ENCODE peak calls at places on chromosomes 7 and 10, in seven cellular contexts. One of them, this sample, is unnamed.

GRCh38 chr7:45184326-45185027 is 26.9 kb downstream of the RAMP3 start:
- DNase-seq in stimulated activated CD4-positive, alpha-beta T cell treated with anti-CD3 and anti-CD28 coated beads, Interleukin-2, amount 100 ng/mL, for 24 hours: no peak
- DNase-seq in heart left ventricle: peak
- DNase-seq in PC-9: no peak
- DNase-seq in AG10803: no peak
- DNase-seq in caudate nucleus: no peak
- DNase-seq in GM06990: no peak
- DNase-seq in this sample: no peak

GRCh38 chr7:7761340-7761973 is 43.0 kb upstream of the RPA3 start:
- DNase-seq in stimulated activated CD4-positive, alpha-beta T cell treated with anti-CD3 and anti-CD28 coated beads, Interleukin-2, amount 100 ng/mL, for 24 hours: no peak
- DNase-seq in heart left ventricle: no peak
- DNase-seq in PC-9: no peak
- DNase-seq in AG10803: peak
- DNase-seq in caudate nucleus: no peak
- DNase-seq in GM06990: no peak
- DNase-seq in this sample: no peak

GRCh38 chr7:86932038-86932512 is 127.4 kb downstream of the ELAPOR2 start:
- DNase-seq in stimulated activated CD4-positive, alpha-beta T cell treated with anti-CD3 and anti-CD28 coated beads, Interleukin-2, amount 100 ng/mL, for 24 hours: peak
- DNase-seq in heart left ventricle: peak
- DNase-seq in PC-9: no peak
- DNase-seq in AG10803: peak
- DNase-seq in caudate nucleus: no peak
- DNase-seq in GM06990: no peak
- DNase-seq in this sample: peak

GRCh38 chr7:135690566-135690965 is 28.3 kb downstream of the STMP1 start:
- DNase-seq in stimulated activated CD4-positive, alpha-beta T cell treated with anti-CD3 and anti-CD28 coated beads, Interleukin-2, amount 100 ng/mL, for 24 hours: no peak
- DNase-seq in heart left ventricle: no peak
- DNase-seq in PC-9: no peak
- DNase-seq in AG10803: peak
- DNase-seq in caudate nucleus: no peak
- DNase-seq in GM06990: no peak
- DNase-seq in this sample: no peak

GRCh38 chr7:140390466-140391190 is 7.7 kb downstream of the SLC37A3 start:
- DNase-seq in stimulated activated CD4-positive, alpha-beta T cell treated with anti-CD3 and anti-CD28 coated beads, Interleukin-2, amount 100 ng/mL, for 24 hours: no peak
- DNase-seq in heart left ventricle: no peak
- DNase-seq in PC-9: no peak
- DNase-seq in AG10803: peak
- DNase-seq in caudate nucleus: no peak
- DNase-seq in GM06990: peak
- DNase-seq in this sample: no peak

GRCh38 chr7:5198741-5199140 is 8.7 kb downstream of the WIPI2 start:
- DNase-seq in stimulated activated CD4-positive, alpha-beta T cell treated with anti-CD3 and anti-CD28 coated beads, Interleukin-2, amount 100 ng/mL, for 24 hours: no peak
- DNase-seq in heart left ventricle: no peak
- DNase-seq in PC-9: no peak
- DNase-seq in AG10803: no peak
- DNase-seq in caudate nucleus: no peak
- DNase-seq in GM06990: no peak
- DNase-seq in this sample: no peak

GRCh38 chr10:132974249-132974796 is 32.0 kb upstream of the CFAP46 start:
- DNase-seq in stimulated activated CD4-positive, alpha-beta T cell treated with anti-CD3 and anti-CD28 coated beads, Interleukin-2, amount 100 ng/mL, for 24 hours: no peak
- DNase-seq in heart left ventricle: no peak
- DNase-seq in PC-9: no peak
- DNase-seq in AG10803: no peak
- DNase-seq in caudate nucleus: no peak
- DNase-seq in GM06990: no peak
- DNase-seq in this sample: no peak

GRCh38 chr7:111919690-111920179 is 286.5 kb downstream of the DOCK4 start:
- DNase-seq in stimulated activated CD4-positive, alpha-beta T cell treated with anti-CD3 and anti-CD28 coated beads, Interleukin-2, amount 100 ng/mL, for 24 hours: no peak
- DNase-seq in heart left ventricle: no peak
- DNase-seq in PC-9: no peak
- DNase-seq in AG10803: no peak
- DNase-seq in caudate nucleus: no peak
- DNase-seq in GM06990: no peak
- DNase-seq in this sample: no peak

GRCh38 chr10:46520381-46520780 is 36.1 kb downstream of the GPRIN2 start:
- DNase-seq in stimulated activated CD4-positive, alpha-beta T cell treated with anti-CD3 and anti-CD28 coated beads, Interleukin-2, amount 100 ng/mL, for 24 hours: no peak
- DNase-seq in heart left ventricle: no peak
- DNase-seq in PC-9: no peak
- DNase-seq in AG10803: no peak
- DNase-seq in caudate nucleus: no peak
- DNase-seq in GM06990: no peak
- DNase-seq in this sample: no peak

GRCh38 chr10:34637419-34637911 is 177.6 kb downstream of the PARD3 start:
- DNase-seq in stimulated activated CD4-positive, alpha-beta T cell treated with anti-CD3 and anti-CD28 coated beads, Interleukin-2, amount 100 ng/mL, for 24 hours: peak
- DNase-seq in heart left ventricle: peak
- DNase-seq in PC-9: peak
- DNase-seq in AG10803: no peak
- DNase-seq in caudate nucleus: peak
- DNase-seq in GM06990: peak
- DNase-seq in this sample: no peak

GRCh38 chr7:142703655-142704310 is 45.5 kb upstream of the PRSS1 start:
- DNase-seq in stimulated activated CD4-positive, alpha-beta T cell treated with anti-CD3 and anti-CD28 coated beads, Interleukin-2, amount 100 ng/mL, for 24 hours: no peak
- DNase-seq in heart left ventricle: no peak
- DNase-seq in PC-9: no peak
- DNase-seq in AG10803: no peak
- DNase-seq in caudate nucleus: no peak
- DNase-seq in GM06990: no peak
- DNase-seq in this sample: no peak

GRCh38 chr10:75606203-75606779 is 174.9 kb downstream of the LRMDA start:
- DNase-seq in stimulated activated CD4-positive, alpha-beta T cell treated with anti-CD3 and anti-CD28 coated beads, Interleukin-2, amount 100 ng/mL, for 24 hours: no peak
- DNase-seq in heart left ventricle: no peak
- DNase-seq in PC-9: no peak
- DNase-seq in AG10803: no peak
- DNase-seq in caudate nucleus: no peak
- DNase-seq in GM06990: peak
- DNase-seq in this sample: no peak

GRCh38 chr10:77809336-77809735 is 117.2 kb downstream of the DLG5 start:
- DNase-seq in stimulated activated CD4-positive, alpha-beta T cell treated with anti-CD3 and anti-CD28 coated beads, Interleukin-2, amount 100 ng/mL, for 24 hours: no peak
- DNase-seq in heart left ventricle: no peak
- DNase-seq in PC-9: no peak
- DNase-seq in AG10803: no peak
- DNase-seq in caudate nucleus: no peak
- DNase-seq in GM06990: no peak
- DNase-seq in this sample: no peak

GRCh38 chr7:127954371-127954770 is 76.9 kb downstream of the LRRC4 start:
- DNase-seq in stimulated activated CD4-positive, alpha-beta T cell treated with anti-CD3 and anti-CD28 coated beads, Interleukin-2, amount 100 ng/mL, for 24 hours: no peak
- DNase-seq in heart left ventricle: no peak
- DNase-seq in PC-9: no peak
- DNase-seq in AG10803: no peak
- DNase-seq in caudate nucleus: no peak
- DNase-seq in GM06990: no peak
- DNase-seq in this sample: no peak

GRCh38 chr7:25926891-25927625 is 224.9 kb upstream of the NFE2L3 start:
- DNase-seq in stimulated activated CD4-positive, alpha-beta T cell treated with anti-CD3 and anti-CD28 coated beads, Interleukin-2, amount 100 ng/mL, for 24 hours: no peak
- DNase-seq in heart left ventricle: no peak
- DNase-seq in PC-9: no peak
- DNase-seq in AG10803: no peak
- DNase-seq in caudate nucleus: no peak
- DNase-seq in GM06990: no peak
- DNase-seq in this sample: no peak

GRCh38 chr10:132422169-132422691 is 25.2 kb downstream of the PWWP2B start:
- DNase-seq in stimulated activated CD4-positive, alpha-beta T cell treated with anti-CD3 and anti-CD28 coated beads, Interleukin-2, amount 100 ng/mL, for 24 hours: no peak
- DNase-seq in heart left ventricle: no peak
- DNase-seq in PC-9: no peak
- DNase-seq in AG10803: no peak
- DNase-seq in caudate nucleus: no peak
- DNase-seq in GM06990: peak
- DNase-seq in this sample: no peak

GRCh38 chr10:75229961-75230360 is 5.8 kb downstream of the COMTD1 start:
- DNase-seq in stimulated activated CD4-positive, alpha-beta T cell treated with anti-CD3 and anti-CD28 coated beads, Interleukin-2, amount 100 ng/mL, for 24 hours: no peak
- DNase-seq in heart left ventricle: no peak
- DNase-seq in PC-9: no peak
- DNase-seq in AG10803: no peak
- DNase-seq in caudate nucleus: no peak
- DNase-seq in GM06990: no peak
- DNase-seq in this sample: no peak

GRCh38 chr10:13990392-13990805 is 340.3 kb downstream of the FRMD4A start:
- DNase-seq in stimulated activated CD4-positive, alpha-beta T cell treated with anti-CD3 and anti-CD28 coated beads, Interleukin-2, amount 100 ng/mL, for 24 hours: no peak
- DNase-seq in heart left ventricle: peak
- DNase-seq in PC-9: no peak
- DNase-seq in AG10803: peak
- DNase-seq in caudate nucleus: no peak
- DNase-seq in GM06990: no peak
- DNase-seq in this sample: no peak

GRCh38 chr10:23171232-23171876 is 20.8 kb upstream of the PTF1A start:
- DNase-seq in stimulated activated CD4-positive, alpha-beta T cell treated with anti-CD3 and anti-CD28 coated beads, Interleukin-2, amount 100 ng/mL, for 24 hours: no peak
- DNase-seq in heart left ventricle: no peak
- DNase-seq in PC-9: peak
- DNase-seq in AG10803: peak
- DNase-seq in caudate nucleus: no peak
- DNase-seq in GM06990: no peak
- DNase-seq in this sample: no peak

GRCh38 chr10:48589266-48589665 is 15.6 kb downstream of the ARHGAP22 start:
- DNase-seq in stimulated activated CD4-positive, alpha-beta T cell treated with anti-CD3 and anti-CD28 coated beads, Interleukin-2, amount 100 ng/mL, for 24 hours: no peak
- DNase-seq in heart left ventricle: no peak
- DNase-seq in PC-9: no peak
- DNase-seq in AG10803: peak
- DNase-seq in caudate nucleus: no peak
- DNase-seq in GM06990: no peak
- DNase-seq in this sample: peak

GRCh38 chr7:75995052-75995471 is 667 bp upstream of the TMEM120A start:
- DNase-seq in stimulated activated CD4-positive, alpha-beta T cell treated with anti-CD3 and anti-CD28 coated beads, Interleukin-2, amount 100 ng/mL, for 24 hours: no peak
- DNase-seq in heart left ventricle: no peak
- DNase-seq in PC-9: no peak
- DNase-seq in AG10803: no peak
- DNase-seq in caudate nucleus: no peak
- DNase-seq in GM06990: no peak
- DNase-seq in this sample: no peak

GRCh38 chr10:3875842-3876235 is 90.8 kb upstream of the KLF6 start:
- DNase-seq in stimulated activated CD4-positive, alpha-beta T cell treated with anti-CD3 and anti-CD28 coated beads, Interleukin-2, amount 100 ng/mL, for 24 hours: no peak
- DNase-seq in heart left ventricle: no peak
- DNase-seq in PC-9: no peak
- DNase-seq in AG10803: no peak
- DNase-seq in caudate nucleus: no peak
- DNase-seq in GM06990: no peak
- DNase-seq in this sample: no peak

GRCh38 chr7:2523461-2523905 is 3.9 kb downstream of the LFNG start:
- DNase-seq in stimulated activated CD4-positive, alpha-beta T cell treated with anti-CD3 and anti-CD28 coated beads, Interleukin-2, amount 100 ng/mL, for 24 hours: no peak
- DNase-seq in heart left ventricle: no peak
- DNase-seq in PC-9: peak
- DNase-seq in AG10803: no peak
- DNase-seq in caudate nucleus: no peak
- DNase-seq in GM06990: no peak
- DNase-seq in this sample: peak

GRCh38 chr10:33859319-33860022 is 525.0 kb upstream of the NRP1 start:
- DNase-seq in stimulated activated CD4-positive, alpha-beta T cell treated with anti-CD3 and anti-CD28 coated beads, Interleukin-2, amount 100 ng/mL, for 24 hours: no peak
- DNase-seq in heart left ventricle: no peak
- DNase-seq in PC-9: no peak
- DNase-seq in AG10803: peak
- DNase-seq in caudate nucleus: no peak
- DNase-seq in GM06990: no peak
- DNase-seq in this sample: no peak

GRCh38 chr10:106863549-106863948 is 301.0 kb downstream of the SORCS1 start:
- DNase-seq in stimulated activated CD4-positive, alpha-beta T cell treated with anti-CD3 and anti-CD28 coated beads, Interleukin-2, amount 100 ng/mL, for 24 hours: no peak
- DNase-seq in heart left ventricle: no peak
- DNase-seq in PC-9: no peak
- DNase-seq in AG10803: no peak
- DNase-seq in caudate nucleus: no peak
- DNase-seq in GM06990: no peak
- DNase-seq in this sample: no peak

GRCh38 chr7:157224627-157225026 is 85.9 kb downstream of the UBE3C start:
- DNase-seq in stimulated activated CD4-positive, alpha-beta T cell treated with anti-CD3 and anti-CD28 coated beads, Interleukin-2, amount 100 ng/mL, for 24 hours: no peak
- DNase-seq in heart left ventricle: no peak
- DNase-seq in PC-9: no peak
- DNase-seq in AG10803: peak
- DNase-seq in caudate nucleus: no peak
- DNase-seq in GM06990: no peak
- DNase-seq in this sample: no peak

GRCh38 chr10:114624941-114625780 is 32.9 kb downstream of the ABLIM1 start:
- DNase-seq in stimulated activated CD4-positive, alpha-beta T cell treated with anti-CD3 and anti-CD28 coated beads, Interleukin-2, amount 100 ng/mL, for 24 hours: no peak
- DNase-seq in heart left ventricle: no peak
- DNase-seq in PC-9: peak
- DNase-seq in AG10803: no peak
- DNase-seq in caudate nucleus: no peak
- DNase-seq in GM06990: no peak
- DNase-seq in this sample: no peak

GRCh38 chr7:21355406-21355874 is 72.4 kb upstream of the SP4 start:
- DNase-seq in stimulated activated CD4-positive, alpha-beta T cell treated with anti-CD3 and anti-CD28 coated beads, Interleukin-2, amount 100 ng/mL, for 24 hours: peak
- DNase-seq in heart left ventricle: no peak
- DNase-seq in PC-9: no peak
- DNase-seq in AG10803: no peak
- DNase-seq in caudate nucleus: no peak
- DNase-seq in GM06990: peak
- DNase-seq in this sample: no peak

GRCh38 chr10:119410361-119411116 is 132.0 kb downstream of the RGS10 start:
- DNase-seq in stimulated activated CD4-positive, alpha-beta T cell treated with anti-CD3 and anti-CD28 coated beads, Interleukin-2, amount 100 ng/mL, for 24 hours: no peak
- DNase-seq in heart left ventricle: no peak
- DNase-seq in PC-9: no peak
- DNase-seq in AG10803: no peak
- DNase-seq in caudate nucleus: no peak
- DNase-seq in GM06990: no peak
- DNase-seq in this sample: no peak

GRCh38 chr10:35874326-35875070 is 232.4 kb upstream of the FZD8 start:
- DNase-seq in stimulated activated CD4-positive, alpha-beta T cell treated with anti-CD3 and anti-CD28 coated beads, Interleukin-2, amount 100 ng/mL, for 24 hours: no peak
- DNase-seq in heart left ventricle: no peak
- DNase-seq in PC-9: no peak
- DNase-seq in AG10803: no peak
- DNase-seq in caudate nucleus: no peak
- DNase-seq in GM06990: no peak
- DNase-seq in this sample: no peak

GRCh38 chr7:155850001-155850436 is 37.8 kb upstream of the SHH start:
- DNase-seq in stimulated activated CD4-positive, alpha-beta T cell treated with anti-CD3 and anti-CD28 coated beads, Interleukin-2, amount 100 ng/mL, for 24 hours: no peak
- DNase-seq in heart left ventricle: no peak
- DNase-seq in PC-9: no peak
- DNase-seq in AG10803: no peak
- DNase-seq in caudate nucleus: no peak
- DNase-seq in GM06990: no peak
- DNase-seq in this sample: no peak

GRCh38 chr10:70430489-70431445 is 10.7 kb downstream of the NODAL start:
- DNase-seq in stimulated activated CD4-positive, alpha-beta T cell treated with anti-CD3 and anti-CD28 coated beads, Interleukin-2, amount 100 ng/mL, for 24 hours: no peak
- DNase-seq in heart left ventricle: peak
- DNase-seq in PC-9: no peak
- DNase-seq in AG10803: peak
- DNase-seq in caudate nucleus: no peak
- DNase-seq in GM06990: no peak
- DNase-seq in this sample: no peak

GRCh38 chr7:36128448-36129047 is 24.5 kb upstream of the EEPD1 start:
- DNase-seq in stimulated activated CD4-positive, alpha-beta T cell treated with anti-CD3 and anti-CD28 coated beads, Interleukin-2, amount 100 ng/mL, for 24 hours: no peak
- DNase-seq in heart left ventricle: peak
- DNase-seq in PC-9: peak
- DNase-seq in AG10803: peak
- DNase-seq in caudate nucleus: no peak
- DNase-seq in GM06990: no peak
- DNase-seq in this sample: peak

GRCh38 chr10:125407000-125407502 is 246.7 kb upstream of the CTBP2 start:
- DNase-seq in stimulated activated CD4-positive, alpha-beta T cell treated with anti-CD3 and anti-CD28 coated beads, Interleukin-2, amount 100 ng/mL, for 24 hours: no peak
- DNase-seq in heart left ventricle: no peak
- DNase-seq in PC-9: peak
- DNase-seq in AG10803: peak
- DNase-seq in caudate nucleus: no peak
- DNase-seq in GM06990: no peak
- DNase-seq in this sample: peak

GRCh38 chr10:73247509-73248258 is 629 bp upstream of the DNAJC9 start:
- DNase-seq in stimulated activated CD4-positive, alpha-beta T cell treated with anti-CD3 and anti-CD28 coated beads, Interleukin-2, amount 100 ng/mL, for 24 hours: no peak
- DNase-seq in heart left ventricle: no peak
- DNase-seq in PC-9: no peak
- DNase-seq in AG10803: no peak
- DNase-seq in caudate nucleus: no peak
- DNase-seq in GM06990: peak
- DNase-seq in this sample: no peak

GRCh38 chr7:121366852-121367431 is 29.2 kb downstream of the FAM3C start:
- DNase-seq in stimulated activated CD4-positive, alpha-beta T cell treated with anti-CD3 and anti-CD28 coated beads, Interleukin-2, amount 100 ng/mL, for 24 hours: no peak
- DNase-seq in heart left ventricle: no peak
- DNase-seq in PC-9: peak
- DNase-seq in AG10803: peak
- DNase-seq in caudate nucleus: no peak
- DNase-seq in GM06990: no peak
- DNase-seq in this sample: no peak

This sample was measured in epithelial cell of prostate.